ENCODE peak calls at places on chromosome X, in ten cellular contexts. C is Peyer's patch; V is epithelial cell of esophagus; H is CD8-positive, alpha-beta T cell; T is fibroblast of villous mesenchyme; Y is transverse colon; N is effector memory CD4-positive, alpha-beta T cell; W is ascending aorta; U is cardiac muscle cell; A is GM23338. J is an unnamed sample.

GRCh38 chrX:127577884-127578283 is 474.3 kb downstream of the ACTRT1 start:
- DNase-seq in C (no peak), V (no peak), H (no peak), T (no peak), Y (no peak), N (no peak), W (no peak), U (no peak), A (no peak), J (no peak)

GRCh38 chrX:119784747-119785446 is 6.5 kb downstream of the RPL39 start:
- DNase-seq in C (peak), V (peak), H (peak), T (no peak), Y (peak), N (no peak), W (no peak), U (no peak), A (peak), J (no peak)

GRCh38 chrX:153411255-153411987 is at the start of gene ZFP92:
- DNase-seq in C (no peak), V (no peak), H (peak), T (peak), Y (peak), N (peak), W (no peak), U (no peak), A (peak), J (no peak)

GRCh38 chrX:47562615-47563243 is 1.7 kb downstream of the ARAF start:
- DNase-seq in C (no peak), V (peak), H (no peak), T (peak), Y (no peak), N (no peak), W (no peak), U (peak), A (peak), J (no peak)

GRCh38 chrX:645024-645376 is 14.4 kb downstream of the SHOX start:
- DNase-seq in C (peak), V (no peak), H (no peak), T (no peak), Y (peak), N (no peak), W (no peak), U (no peak), A (peak), J (no peak)

GRCh38 chrX:84501798-84502628 is at the start of gene HDX:
- DNase-seq in C (peak), V (peak), H (peak), T (peak), Y (peak), N (peak), W (peak), U (peak), A (peak), J (peak)

GRCh38 chrX:71910526-71911022 is at the start of gene NHSL2:
- DNase-seq in C (no peak), V (no peak), H (no peak), T (no peak), Y (no peak), N (no peak), W (no peak), U (peak), A (peak), J (no peak)

GRCh38 chrX:3175659-3176438 is 134.6 kb downstream of the ARSF start:
- DNase-seq in C (no peak), V (peak), H (no peak), T (peak), Y (no peak), N (no peak), W (no peak), U (no peak), A (no peak), J (no peak)

GRCh38 chrX:17377047-17377692 is 2.2 kb downstream of the NHS start:
- DNase-seq in C (peak), V (peak), H (no peak), T (peak), Y (peak), N (no peak), W (peak), U (peak), A (peak), J (no peak)

GRCh38 chrX:132957211-132958085 is 981 bp downstream of the HS6ST2 start:
- DNase-seq in C (no peak), V (peak), H (no peak), T (no peak), Y (peak), N (no peak), W (no peak), U (peak), A (peak), J (no peak)

GRCh38 chrX:152819732-152820131 is 10.8 kb downstream of the CETN2 start:
- DNase-seq in C (no peak), V (peak), H (no peak), T (peak), Y (no peak), N (no peak), W (no peak), U (no peak), A (no peak), J (no peak)

GRCh38 chrX:153770606-153771175 is 6.6 kb downstream of the PLXNB3 start:
- DNase-seq in C (no peak), V (no peak), H (no peak), T (no peak), Y (peak), N (no peak), W (no peak), U (no peak), A (no peak), J (no peak)

GRCh38 chrX:1767026-1767425 is 152.2 kb downstream of the ASMT start:
- DNase-seq in C (no peak), V (no peak), H (no peak), T (no peak), Y (no peak), N (no peak), W (no peak), U (no peak), A (peak), J (no peak)

GRCh38 chrX:111646515-111646914 is 34.5 kb upstream of the ALG13 start:
- DNase-seq in C (no peak), V (peak), H (no peak), T (no peak), Y (no peak), N (no peak), W (no peak), U (no peak), A (no peak), J (no peak)

GRCh38 chrX:70033348-70033747 is 16.4 kb downstream of the AWAT2 start:
- DNase-seq in C (no peak), V (peak), H (no peak), T (peak), Y (no peak), N (no peak), W (no peak), U (peak), A (peak), J (no peak)

GRCh38 chrX:46884799-46885198 is 27.4 kb upstream of the JADE3 start:
- DNase-seq in C (no peak), V (no peak), H (no peak), T (no peak), Y (no peak), N (no peak), W (no peak), U (no peak), A (no peak), J (no peak)

GRCh38 chrX:57367649-57368048 is 81.1 kb downstream of the FAAH2 start:
- DNase-seq in C (no peak), V (no peak), H (no peak), T (no peak), Y (no peak), N (no peak), W (no peak), U (peak), A (no peak), J (no peak)

GRCh38 chrX:67693928-67694327 is 150.1 kb downstream of the AR start:
- DNase-seq in C (no peak), V (peak), H (no peak), T (peak), Y (no peak), N (no peak), W (no peak), U (no peak), A (no peak), J (no peak)

GRCh38 chrX:43504394-43504793 is 151.7 kb upstream of the MAOA start:
- DNase-seq in C (no peak), V (peak), H (no peak), T (no peak), Y (no peak), N (no peak), W (no peak), U (no peak), A (no peak), J (no peak)

GRCh38 chrX:78452356-78452755 is 124.9 kb upstream of the CYSLTR1 start:
- DNase-seq in C (no peak), V (peak), H (no peak), T (peak), Y (no peak), N (no peak), W (no peak), U (no peak), A (no peak), J (no peak)

DNA sequence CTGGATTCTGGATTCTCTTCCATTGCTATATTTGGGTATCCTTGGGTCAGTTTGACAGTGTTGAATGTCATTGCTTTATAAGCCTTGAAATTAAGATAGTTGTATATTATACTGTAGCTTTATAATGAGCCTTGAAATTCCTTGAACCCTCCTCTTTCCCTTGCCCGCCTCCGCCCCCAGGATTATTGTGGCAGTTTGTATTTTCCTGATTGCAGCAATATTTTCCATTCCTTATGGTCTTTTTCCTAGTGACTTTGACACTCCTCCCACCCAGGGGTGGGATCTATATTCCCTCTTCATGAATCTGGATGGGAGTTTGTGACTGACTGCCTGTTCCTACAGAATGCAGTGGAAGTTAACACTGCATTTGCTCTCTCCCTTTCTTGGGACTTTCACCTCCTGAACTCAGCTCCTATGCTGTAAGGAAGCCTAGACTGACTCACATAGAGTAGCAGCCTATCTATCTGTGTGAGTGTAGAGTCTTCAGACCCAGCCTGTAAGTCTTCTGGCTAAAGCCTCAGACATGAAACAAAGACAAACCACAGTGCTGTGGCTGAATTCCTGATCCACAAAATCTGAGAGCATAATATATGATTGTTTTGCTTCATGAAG is 2.2 kb downstream of the FUNDC2 start:
- DNase-seq in C (no peak), V (peak), H (no peak), T (peak), Y (no peak), N (no peak), W (no peak), U (no peak), A (no peak), J (no peak)
- H3K4me3 ChIP-seq in C (no peak), V (no peak), H (no peak), T (no peak), Y (no peak), N (no peak), W (no peak), U (peak), A (no peak), J (no peak)

GRCh38 chrX:129932137-129932791 is 26.3 kb downstream of the UTP14A start:
- DNase-seq in C (peak), V (peak), H (peak), T (peak), Y (peak), N (peak), W (peak), U (peak), A (peak), J (peak)

GRCh38 chrX:129933700-129934099 is 27.7 kb downstream of the UTP14A start:
- DNase-seq in C (no peak), V (no peak), H (no peak), T (no peak), Y (no peak), N (no peak), W (no peak), U (no peak), A (no peak), J (no peak)

GRCh38 chrX:129931411-129932136 is 25.6 kb downstream of the UTP14A start:
- DNase-seq in C (peak), V (peak), H (peak), T (peak), Y (peak), N (peak), W (peak), U (peak), A (peak), J (peak)

GRCh38 chrX:129934461-129934860 is 28.5 kb downstream of the UTP14A start:
- DNase-seq in C (no peak), V (no peak), H (no peak), T (no peak), Y (no peak), N (no peak), W (no peak), U (no peak), A (no peak), J (no peak)

GRCh38 chrX:129932792-129933321 is 26.9 kb downstream of the UTP14A start:
- DNase-seq in C (peak), V (peak), H (no peak), T (peak), Y (peak), N (no peak), W (no peak), U (no peak), A (peak), J (no peak)
- H3K4me3 ChIP-seq in C (peak), V (no peak), H (no peak), T (peak), Y (no peak), N (peak), W (peak), U (peak), A (peak), J (peak)

GRCh38 chrX:39819921-39820849 is 277.6 kb downstream of the BCOR start:
- DNase-seq in C (no peak), V (no peak), H (no peak), T (peak), Y (no peak), N (no peak), W (peak), U (peak), A (peak), J (no peak)
- H3K4me3 ChIP-seq in C (peak), V (no peak), H (no peak), T (peak), Y (no peak), N (no peak), W (peak), U (peak), A (peak), J (no peak)

GRCh38 chrX:30309139-30309571 is at the start of gene NR0B1:
- DNase-seq in C (no peak), V (no peak), H (no peak), T (no peak), Y (no peak), N (no peak), W (no peak), U (peak), A (peak), J (no peak)
- H3K4me3 ChIP-seq in C (peak), V (no peak), H (no peak), T (peak), Y (no peak), N (no peak), W (peak), U (peak), A (peak), J (no peak)

GRCh38 chrX:40153335-40154221 is 55.8 kb upstream of the BCOR start:
- DNase-seq in C (no peak), V (no peak), H (peak), T (no peak), Y (peak), N (no peak), W (no peak), U (peak), A (peak), J (no peak)
- H3K4me3 ChIP-seq in C (peak), V (peak), H (peak), T (peak), Y (peak), N (peak), W (peak), U (peak), A (peak), J (peak)

J was measured in GM12864.